ENCODE peak calls at places on chromosome 5, in seven cellular contexts. W, P, H, E, S, B and C are unnamed samples.

GRCh38 chr5:74552101-74552500 is 88.4 kb downstream of the ENC1 start:
- DNase-seq in W (no peak), P (no peak), H (no peak), E (peak), S (peak), B (no peak), C (no peak)

GRCh38 chr5:74919487-74919886 is 53.3 kb upstream of the FAM169A start:
- DNase-seq in W (peak), P (no peak), H (peak), E (peak), S (peak), B (peak), C (no peak)

GRCh38 chr5:116571568-116572321 is 2.9 kb downstream of the SEMA6A start:
- DNase-seq in W (no peak), P (no peak), H (no peak), E (peak), S (no peak), B (no peak), C (no peak)

GRCh38 chr5:129216001-129216400 is 121.5 kb downstream of the ISOC1 start:
- DNase-seq in W (no peak), P (peak), H (no peak), E (no peak), S (no peak), B (no peak), C (no peak)

GRCh38 chr5:132073231-132074013 is at the start of gene CSF2:
- DNase-seq in W (peak), P (no peak), H (no peak), E (no peak), S (peak), B (no peak), C (no peak)

GRCh38 chr5:173454764-173455598 is 126.8 kb upstream of the STC2 start:
- DNase-seq in W (peak), P (no peak), H (no peak), E (peak), S (peak), B (peak), C (peak)

GRCh38 chr5:102807878-102808502 is 52.9 kb downstream of the PAM start:
- DNase-seq in W (peak), P (no peak), H (no peak), E (peak), S (no peak), B (no peak), C (peak)

GRCh38 chr5:134524826-134525686 is at the start of gene JADE2:
- DNase-seq in W (peak), P (peak), H (peak), E (peak), S (peak), B (peak), C (no peak)

GRCh38 chr5:161093105-161093504 is 241.1 kb upstream of the ATP10B start:
- DNase-seq in W (no peak), P (no peak), H (no peak), E (no peak), S (no peak), B (no peak), C (no peak)

GRCh38 chr5:64625678-64626077 is 64.6 kb upstream of the SHISAL2B start:
- DNase-seq in W (no peak), P (no peak), H (no peak), E (no peak), S (no peak), B (no peak), C (no peak)

GRCh38 chr5:139952464-139953070 is 90.5 kb downstream of the NRG2 start:
- DNase-seq in W (no peak), P (no peak), H (no peak), E (no peak), S (no peak), B (no peak), C (no peak)

GRCh38 chr5:11853140-11853539 is 51.1 kb downstream of the CTNND2 start:
- DNase-seq in W (no peak), P (no peak), H (no peak), E (no peak), S (no peak), B (no peak), C (no peak)

GRCh38 chr5:113119271-113119924 is 142.8 kb downstream of the DCP2 start:
- DNase-seq in W (peak), P (no peak), H (no peak), E (peak), S (no peak), B (no peak), C (no peak)

GRCh38 chr5:53089481-53089976 is 20.0 kb downstream of the MOCS2 start:
- DNase-seq in W (no peak), P (no peak), H (peak), E (no peak), S (no peak), B (no peak), C (no peak)

GRCh38 chr5:126868338-126868737 is 91.4 kb downstream of the LMNB1 start:
- DNase-seq in W (no peak), P (no peak), H (no peak), E (no peak), S (no peak), B (no peak), C (no peak)

GRCh38 chr5:81779125-81779934 is 28.4 kb upstream of the SSBP2 start:
- DNase-seq in W (peak), P (peak), H (peak), E (no peak), S (no peak), B (no peak), C (no peak)

GRCh38 chr5:102886586-102886985 is 131.5 kb downstream of the PAM start:
- DNase-seq in W (no peak), P (no peak), H (no peak), E (no peak), S (no peak), B (no peak), C (no peak)

GRCh38 chr5:132388244-132389050 is 18.9 kb downstream of the SLC22A5 start:
- DNase-seq in W (peak), P (no peak), H (peak), E (no peak), S (no peak), B (no peak), C (no peak)

GRCh38 chr5:64869419-64869818 is 100.7 kb downstream of the CWC27 start:
- DNase-seq in W (peak), P (no peak), H (no peak), E (peak), S (peak), B (no peak), C (peak)

DNA sequence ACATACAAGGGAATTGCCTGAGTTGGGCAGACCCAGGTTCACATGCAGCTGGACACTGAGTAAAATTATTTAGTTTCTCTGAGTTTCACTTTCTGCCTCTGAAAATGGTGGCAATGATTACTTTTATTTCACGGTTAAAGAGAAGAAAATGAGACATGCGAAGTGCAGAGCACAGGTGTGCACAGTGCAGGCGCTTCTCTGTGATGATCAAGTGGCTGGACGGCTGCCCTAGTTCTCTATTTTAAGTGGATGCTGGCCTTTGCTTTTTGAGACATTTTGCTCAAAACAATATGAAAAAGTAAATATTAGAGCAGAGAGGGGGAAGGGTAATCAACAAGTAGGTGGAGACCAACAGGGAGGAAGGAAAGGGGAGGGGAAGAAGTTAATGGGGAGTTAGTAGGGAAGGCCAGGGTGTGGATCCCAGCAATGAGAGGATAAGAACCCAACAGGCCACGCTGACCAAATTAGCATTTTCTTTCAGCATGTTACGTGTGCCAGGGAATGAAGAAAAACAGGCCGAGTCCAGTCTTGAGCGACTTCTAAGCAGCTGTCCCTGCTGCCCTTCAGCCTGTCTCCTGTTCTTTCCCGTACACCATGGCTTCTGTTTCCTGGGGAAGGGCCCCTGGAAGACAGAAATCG is 16.1 kb downstream of the SNX18 start:
- DNase-seq in W (peak), P (no peak), H (no peak), E (peak), S (no peak), B (no peak), C (no peak)
- H3K4me3 ChIP-seq in W (no peak), P (no peak), H (no peak), E (no peak), S (no peak), B (no peak), C (no peak)

GRCh38 chr5:178832618-178833201 is 27.0 kb upstream of the ZNF354B start:
- DNase-seq in W (no peak), P (no peak), H (no peak), E (no peak), S (no peak), B (no peak), C (no peak)
- H3K4me3 ChIP-seq in W (no peak), P (no peak), H (no peak), E (no peak), S (no peak), B (no peak), C (no peak)

GRCh38 chr5:180068519-180069090 is 3.0 kb downstream of the RNF130 start:
- DNase-seq in W (no peak), P (no peak), H (no peak), E (no peak), S (no peak), B (no peak), C (no peak)
- H3K4me3 ChIP-seq in W (no peak), P (no peak), H (no peak), E (no peak), S (no peak), B (no peak), C (no peak)

GRCh38 chr5:40027395-40027794 is 602.6 kb upstream of the DAB2 start:
- DNase-seq in W (no peak), P (no peak), H (no peak), E (no peak), S (peak), B (no peak), C (peak)

GRCh38 chr5:40033009-40033408 is 608.2 kb upstream of the DAB2 start:
- DNase-seq in W (no peak), P (no peak), H (no peak), E (no peak), S (no peak), B (no peak), C (no peak)

GRCh38 chr5:40033411-40033810 is 608.6 kb upstream of the DAB2 start:
- DNase-seq in W (no peak), P (no peak), H (no peak), E (no peak), S (no peak), B (no peak), C (peak)

DNA sequence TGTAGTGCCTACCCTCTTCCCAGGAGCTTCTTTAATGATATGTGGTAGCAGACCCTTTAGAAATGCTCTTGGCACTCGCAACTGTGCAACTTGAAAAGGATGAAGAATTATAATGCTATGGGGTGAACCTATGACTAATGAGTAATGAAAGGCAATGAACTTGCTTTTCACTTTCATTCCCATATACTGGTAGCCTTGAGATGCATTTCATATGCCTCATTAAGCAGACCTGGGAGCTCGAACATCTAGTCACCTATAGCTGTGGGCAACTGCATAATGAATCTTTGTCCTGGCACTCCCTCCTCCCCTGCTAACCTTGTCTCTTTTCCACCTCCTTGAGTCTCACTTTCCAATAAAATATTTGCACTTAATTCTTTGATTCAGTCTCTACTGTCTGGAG is 605.9 kb upstream of the DAB2 start:
- DNase-seq in W (no peak), P (no peak), H (no peak), E (no peak), S (no peak), B (no peak), C (peak)
- H3K4me3 ChIP-seq in W (no peak), P (no peak), H (no peak), E (no peak), S (no peak), B (no peak), C (no peak)

GRCh38 chr5:142981886-142982820 is 212.0 kb downstream of the ARHGAP26 start:
- DNase-seq in W (peak), P (peak), H (no peak), E (peak), S (peak), B (no peak), C (peak)
- H3K4me3 ChIP-seq in W (no peak), P (no peak), H (no peak), E (no peak), S (no peak), B (no peak), C (peak)